ENCODE peak calls at places on chromosomes 6 and 20, in five cellular contexts. Q is G401; V is MCF 10A; E is stimulated activated CD4-positive, alpha-beta T cell treated with anti-CD3 and anti-CD28 coated beads, Interleukin-4, amount 100 ng/mL, for 48 hours; U is ureter. A is an unnamed sample.

GRCh38 chr20:3900187-3900604 is 11.0 kb downstream of the PANK2 start:
- DNase-seq in Q (no peak), V (no peak), E (no peak), U (no peak), A (no peak)

GRCh38 chr20:2900845-2901592 is 27.7 kb downstream of the PTPRA start:
- DNase-seq in Q (no peak), V (no peak), E (no peak), U (no peak), A (no peak)

GRCh38 chr6:80156204-80156603 is 49.7 kb downstream of the BCKDHB start:
- DNase-seq in Q (no peak), V (no peak), E (no peak), U (no peak), A (no peak)

GRCh38 chr20:9699181-9699580 is 139.7 kb downstream of the PAK5 start:
- DNase-seq in Q (no peak), V (peak), E (no peak), U (no peak), A (no peak)

GRCh38 chr6:109595998-109596397 is 95.0 kb downstream of the AK9 start:
- DNase-seq in Q (no peak), V (peak), E (peak), U (no peak), A (no peak)

GRCh38 chr20:47358672-47359532 is 2.4 kb upstream of the ZMYND8 start:
- DNase-seq in Q (peak), V (peak), E (no peak), U (peak), A (peak)

GRCh38 chr6:88662163-88662580 is 301.2 kb downstream of the RNGTT start:
- DNase-seq in Q (no peak), V (no peak), E (no peak), U (no peak), A (no peak)

GRCh38 chr6:158131926-158132325 is 36.1 kb downstream of the SERAC1 start:
- DNase-seq in Q (peak), V (peak), E (no peak), U (no peak), A (no peak)

GRCh38 chr6:6771964-6772363 is 183.4 kb downstream of the LY86 start:
- DNase-seq in Q (no peak), V (no peak), E (no peak), U (no peak), A (no peak)

GRCh38 chr20:50615407-50615806 is 75.9 kb downstream of the RIPOR3 start:
- DNase-seq in Q (no peak), V (no peak), E (no peak), U (no peak), A (no peak)

GRCh38 chr6:140537834-140538680 is 1163.6 kb upstream of the CITED2 start:
- DNase-seq in Q (peak), V (peak), E (no peak), U (no peak), A (no peak)